ENCODE peak calls at places on chromosomes 1 and 21, in four cellular contexts. T is brain microvascular endothelial cell; Y is CD8-positive, alpha-beta T cell; R is stomach. U is an unnamed sample.

GRCh38 chr1:45802343-45803298 is 791 bp upstream of the MAST2 start:
- DNase-seq in Y (no peak), R (peak; percentile 59), T (peak; percentile 98), U (peak; percentile 29)

GRCh38 chr1:147204080-147204479 is 21.1 kb downstream of the FMO5 start:
- DNase-seq in T (no peak), R (no peak), Y (no peak), U (no peak)

GRCh38 chr1:45037456-45037855 is 25.4 kb downstream of the UROD start:
- DNase-seq in Y (no peak), T (peak; percentile 39), R (no peak), U (no peak)

GRCh38 chr1:11339346-11340247 is 66.6 kb downstream of the UBIAD1 start:
- DNase-seq in R (no peak), Y (no peak), T (no peak), U (peak; percentile 59)

GRCh38 chr1:14974361-14974760 is 179.2 kb upstream of the TMEM51 start:
- DNase-seq in Y (no peak), T (no peak), R (no peak), U (no peak)

GRCh38 chr21:39105341-39105765 is 77.9 kb downstream of the PSMG1 start:
- DNase-seq in Y (no peak), T (no peak), R (no peak), U (peak; percentile 6)

GRCh38 chr1:234845097-234845660 is 235.2 kb upstream of the IRF2BP2 start:
- DNase-seq in T (peak; percentile 38), R (no peak), Y (no peak), U (no peak)

GRCh38 chr1:220894924-220895256 is 15.6 kb downstream of the HLX start:
- DNase-seq in T (no peak), R (no peak), Y (no peak), U (no peak)

GRCh38 chr21:17829472-17829871 is 10.3 kb upstream of the C21orf91 start:
- DNase-seq in Y (no peak), T (peak; percentile 11), R (no peak), U (no peak)

GRCh38 chr21:37047079-37047478 is 25.8 kb downstream of the PIGP start:
- DNase-seq in Y (no peak), R (peak; percentile 30), T (no peak), U (no peak)

GRCh38 chr1:61523219-61523618 is 201.7 kb downstream of the TM2D1 start:
- DNase-seq in T (no peak), R (no peak), Y (no peak), U (no peak)

GRCh38 chr1:9315411-9316079 is 22.9 kb downstream of the SPSB1 start:
- DNase-seq in R (no peak), T (peak; percentile 65), Y (no peak), U (no peak)

GRCh38 chr1:194161591-194161990 is 975.2 kb upstream of the B3GALT2 start:
- DNase-seq in Y (no peak), T (no peak), R (no peak), U (no peak)

GRCh38 chr1:58497499-58497898 is 49.0 kb downstream of the OMA1 start:
- DNase-seq in Y (no peak), R (no peak), T (no peak), U (no peak)

DNA sequence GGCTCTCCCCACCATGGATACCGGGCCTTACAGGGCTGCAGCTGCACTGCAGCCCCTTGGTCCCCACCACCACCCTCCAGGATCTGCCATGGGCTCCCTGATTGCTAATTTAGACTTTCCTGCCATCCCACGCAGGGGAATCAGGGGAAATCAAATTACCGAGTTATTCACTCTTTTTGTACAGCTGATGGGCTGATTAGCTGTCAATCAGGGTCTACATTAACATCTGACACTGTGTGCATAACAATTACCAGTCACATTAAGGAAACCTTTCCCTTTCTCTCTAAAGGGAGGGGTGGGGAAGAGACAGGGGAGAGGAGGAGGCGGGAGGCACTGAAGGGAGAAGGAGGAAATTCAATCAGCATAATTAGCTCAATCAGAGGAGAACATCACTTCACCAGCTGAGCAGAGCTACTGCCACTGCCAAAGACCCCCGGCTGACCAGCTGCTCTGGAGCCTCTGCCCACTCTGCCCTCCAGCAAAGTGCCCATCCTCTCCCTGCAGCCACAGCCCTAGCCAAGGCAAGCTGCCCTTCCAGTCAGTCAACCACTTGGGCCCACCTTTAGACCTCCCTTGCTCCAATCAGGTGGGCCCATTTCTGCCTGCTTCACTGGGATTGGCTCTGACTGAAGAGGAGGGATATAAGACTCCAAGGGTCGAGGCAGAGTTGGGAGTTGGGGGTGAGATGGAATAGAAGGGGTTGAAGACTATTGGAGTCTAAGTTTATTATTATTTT is 199.3 kb upstream of the ZC3H12A start:
- DNase-seq in Y (no peak), T (no peak), R (no peak), U (no peak)
- H3K27ac ChIP-seq in Y (no peak overlapping the region), T (no peak overlapping the region), R (no peak overlapping the region), U (no peak overlapping the region)

DNA sequence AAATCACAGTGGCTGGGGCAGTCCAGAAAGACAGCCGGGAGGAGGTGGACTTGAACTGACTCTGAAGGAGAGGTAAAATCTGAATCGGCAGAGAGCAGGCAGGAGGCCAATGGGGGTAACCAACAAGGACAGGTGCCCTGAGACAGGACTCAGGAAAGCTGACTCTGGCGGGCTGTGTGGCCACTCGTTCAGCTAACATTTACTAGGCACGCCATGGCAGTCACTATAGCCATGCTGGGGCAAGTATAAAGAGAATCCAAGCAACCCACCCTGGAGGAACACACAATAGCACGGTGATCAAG is 7.4 kb downstream of the TIAM1 start:
- DNase-seq in R (no peak), Y (no peak), T (no peak), U (no peak)
- H3K36me3 ChIP-seq in R (no peaks in the 10 kb centered on the region), Y (no peaks in the 10 kb centered on the region), T (peaks cover 6% of the 10 kb centered on the region), U (no peaks in the 10 kb centered on the region)

GRCh38 chr1:200668514-200669313 is 993 bp downstream of the DDX59 start:
- DNase-seq in Y (no peak), R (no peak), T (no peak), U (no peak)

GRCh38 chr1:200669314-200670214 is at the start of gene DDX59:
- DNase-seq in R (peak; percentile 95), Y (peak; percentile 80), T (peak; percentile 95), U (peak; percentile 97)

GRCh38 chr1:200670215-200671118 is 760 bp upstream of the DDX59 start:
- DNase-seq in T (no peak), R (peak; percentile 34), Y (no peak), U (no peak)

GRCh38 chr1:200665851-200666250 is 3.9 kb downstream of the DDX59 start:
- DNase-seq in T (no peak), Y (no peak), R (no peak), U (no peak)

DNA sequence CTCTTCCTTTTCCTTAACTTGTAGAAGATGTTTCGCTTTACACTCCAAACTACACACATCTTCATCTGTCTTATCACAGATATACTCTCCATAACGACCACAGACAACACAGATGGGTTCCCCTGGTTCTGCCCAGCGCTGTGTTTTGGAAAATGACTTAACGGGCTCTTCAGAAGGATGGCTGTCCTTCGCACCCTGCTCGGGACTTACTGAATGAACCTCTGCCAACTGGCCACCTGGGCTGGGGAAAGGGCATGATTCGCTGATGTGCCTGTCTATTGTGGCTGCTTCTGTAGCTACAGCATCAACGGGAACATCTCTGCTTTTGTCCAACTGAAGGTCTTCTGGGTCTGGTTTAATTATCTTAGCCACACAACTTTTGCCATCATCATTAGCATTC is 3.4 kb downstream of the DDX59 start:
- DNase-seq in R (no peak), Y (no peak), T (no peak), U (no peak)
- H3K27ac ChIP-seq in R (no peak overlapping the region), Y (no peak overlapping the region), T (no peak overlapping the region), U (no peak overlapping the region)

GRCh38 chr1:154948079-154948478 is 7.8 kb downstream of the PBXIP1 start:
- DNase-seq in Y (no peak), T (no peak), R (no peak), U (no peak)
- H3K36me3 ChIP-seq in Y (peaks cover 47% of the 10 kb centered on the region), T (peaks cover 5% of the 10 kb centered on the region), R (peaks cover 71% of the 10 kb centered on the region), U (no peaks in the 10 kb centered on the region)

DNA sequence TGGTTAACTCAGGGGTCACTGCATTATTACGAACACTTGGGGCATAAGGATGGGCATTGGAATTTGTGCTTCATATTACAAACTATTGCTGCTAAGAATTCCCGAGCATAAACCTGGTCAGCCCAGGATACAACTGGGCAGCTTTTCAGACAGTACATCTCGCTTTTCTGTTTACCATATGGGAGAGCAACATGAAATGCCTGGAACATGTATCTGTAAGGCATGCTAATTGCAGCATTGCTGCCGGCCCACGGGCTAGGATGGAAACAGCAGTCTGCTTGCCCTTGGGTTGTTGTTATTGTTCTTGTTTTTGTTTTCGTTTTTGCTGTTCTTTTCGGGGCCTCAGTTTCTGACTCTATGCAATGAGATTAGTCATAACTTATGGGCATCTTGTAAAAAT is 264.5 kb downstream of the RHOU start:
- DNase-seq in Y (no peak), T (no peak), R (no peak), U (no peak)
- H3K27ac ChIP-seq in Y (no peak overlapping the region), T (no peak overlapping the region), R (no peak overlapping the region), U (no peak overlapping the region)

DNA sequence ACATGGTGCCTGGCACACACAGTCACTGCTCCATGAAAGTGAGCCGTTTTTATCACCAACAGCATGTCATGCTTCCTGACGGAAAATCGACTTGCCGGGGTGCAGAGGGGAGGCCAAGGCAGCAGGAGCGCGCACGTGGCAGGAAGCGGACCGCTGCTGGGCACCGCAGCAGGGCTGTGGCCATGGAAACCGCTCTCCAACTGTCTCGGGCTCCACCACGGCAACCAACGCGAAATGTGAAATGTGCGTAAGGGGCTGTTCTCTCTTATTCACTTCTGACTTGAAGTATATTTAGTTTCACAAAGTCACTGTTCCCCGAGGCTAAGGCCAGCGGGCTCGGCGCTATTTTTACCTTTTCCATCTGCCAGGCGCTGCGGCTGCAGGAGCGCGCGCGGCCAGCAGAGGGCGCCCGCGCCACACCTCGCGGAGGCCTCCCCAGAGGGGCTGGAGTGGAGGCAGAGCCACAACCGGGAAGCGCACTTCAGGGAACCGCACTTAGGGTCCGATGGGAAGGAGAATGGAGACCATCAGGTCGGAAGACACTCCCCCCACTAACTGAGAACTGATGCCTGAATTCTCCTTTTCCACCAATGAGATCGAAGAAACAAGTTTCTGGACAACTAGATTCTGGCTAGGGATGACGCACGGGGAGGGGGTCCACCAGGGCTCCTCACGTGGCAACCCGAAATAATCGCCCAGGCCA is 19.7 kb downstream of the RCC2 start:
- DNase-seq in Y (peak; percentile 62), T (peak; percentile 19), R (peak; percentile 79), U (peak; percentile 90)
- H3K36me3 ChIP-seq in Y (peaks cover 67% of the 10 kb centered on the region), T (peaks cover 87% of the 10 kb centered on the region), R (peaks cover 100% of the 10 kb centered on the region), U (peaks cover 12% of the 10 kb centered on the region)

GRCh38 chr1:41155105-41155504 is 87.0 kb downstream of the SCMH1 start:
- DNase-seq in R (no peak), T (no peak), Y (no peak), U (no peak)
- H3K27ac ChIP-seq in R (no peak overlapping the region), T (peak overlapping the region; percentile 59), Y (no peak overlapping the region), U (no peak overlapping the region)

GRCh38 chr1:156744344-156744743 is 3.5 kb upstream of the MRPL24 start:
- DNase-seq in Y (no peak), R (no peak), T (no peak), U (no peak)
- H3K36me3 ChIP-seq in Y (peaks cover 5% of the 10 kb centered on the region), R (peaks cover 33% of the 10 kb centered on the region), T (peaks cover 17% of the 10 kb centered on the region), U (peaks cover 14% of the 10 kb centered on the region)

U was measured in pancreas.